ENCODE peak calls at places on chromosome 4, in ten cellular contexts. D is NCI-H1092 treated with DMSO at 0.1 percent for 48 hours; P is ecto neural progenitor cell; J is activated CD8-positive, alpha-beta T cell treated with anti-CD3 and anti-CD28 coated beads, Interleukin-2, amount 10 ng/mL, durations not matched to agents 7 days and 5 days; R is IMR-90; B is aorta; W is ACHN; M is D341Med; T is NCI-H774; S is iris pigment epithelial cell. O is an unnamed sample.

GRCh38 chr4:34766935-34767859 is 1477.1 kb downstream of the ARAP2 start:
- DNase-seq in S (no peak), J (no peak), T (no peak), W (peak), B (no peak), D (peak), R (no peak), M (no peak), P (no peak), O (no peak)

GRCh38 chr4:64417974-64418373 is 8.7 kb upstream of the TECRL start:
- DNase-seq in P (no peak), D (peak), S (peak), J (no peak), W (no peak), T (no peak), R (no peak), B (no peak), M (no peak), O (peak)

GRCh38 chr4:26217429-26217828 is 103.4 kb upstream of the RBPJ start:
- DNase-seq in R (no peak), T (no peak), J (no peak), M (no peak), P (no peak), W (no peak), S (no peak), B (no peak), D (no peak), O (no peak)

GRCh38 chr4:107519057-107519456 is 201.0 kb downstream of the PAPSS1 start:
- DNase-seq in W (peak), P (no peak), R (peak), T (no peak), D (no peak), J (no peak), M (peak), S (peak), B (no peak), O (peak)

GRCh38 chr4:4820264-4820663 is 39.2 kb upstream of the MSX1 start:
- DNase-seq in M (no peak), W (no peak), J (no peak), D (peak), B (no peak), R (no peak), P (peak), T (no peak), S (no peak), O (no peak)

GRCh38 chr4:125187621-125188176 is 127.1 kb upstream of the FAT4 start:
- DNase-seq in T (no peak), M (no peak), D (no peak), S (no peak), R (peak), J (no peak), B (no peak), W (no peak), P (no peak), O (peak)

GRCh38 chr4:128220286-128221235 is 67.1 kb downstream of the PGRMC2 start:
- DNase-seq in T (no peak), P (no peak), S (peak), J (no peak), M (peak), D (peak), W (peak), R (peak), B (no peak), O (peak)

GRCh38 chr4:176945314-176945713 is 152.6 kb upstream of the VEGFC start:
- DNase-seq in M (no peak), S (peak), W (no peak), R (no peak), D (no peak), B (no peak), P (no peak), T (no peak), J (no peak), O (no peak)

GRCh38 chr4:187065396-187065795 is 341.7 kb upstream of the FAT1 start:
- DNase-seq in W (no peak), D (no peak), R (no peak), P (no peak), M (no peak), S (no peak), J (no peak), T (no peak), B (no peak), O (no peak)

GRCh38 chr4:26237916-26238315 is 82.9 kb upstream of the RBPJ start:
- DNase-seq in B (no peak), P (no peak), M (no peak), R (no peak), S (no peak), T (no peak), W (no peak), J (no peak), D (peak), O (no peak)

GRCh38 chr4:175998782-175999181 is 66.9 kb upstream of the WDR17 start:
- DNase-seq in T (no peak), J (no peak), M (no peak), W (peak), D (no peak), S (peak), P (no peak), B (no peak), R (no peak), O (no peak)

GRCh38 chr4:26161030-26161824 is 159.6 kb upstream of the RBPJ start:
- DNase-seq in J (no peak), M (no peak), B (no peak), T (no peak), R (no peak), D (peak), W (no peak), P (no peak), S (no peak), O (no peak)

GRCh38 chr4:17324431-17324830 is 187.5 kb downstream of the QDPR start:
- DNase-seq in D (no peak), T (peak), B (no peak), W (peak), R (peak), J (peak), M (peak), P (no peak), S (peak), O (peak)

GRCh38 chr4:10173039-10173753 is 56.6 kb upstream of the WDR1 start:
- DNase-seq in D (peak), M (no peak), T (no peak), R (peak), J (no peak), S (peak), P (no peak), W (no peak), B (no peak), O (peak)

GRCh38 chr4:4754641-4755040 is 104.8 kb upstream of the MSX1 start:
- DNase-seq in R (no peak), J (no peak), D (no peak), P (no peak), T (no peak), S (no peak), W (no peak), B (no peak), M (no peak), O (no peak)

GRCh38 chr4:74473155-74473811 is 28.3 kb downstream of the AREG start:
- DNase-seq in P (no peak), S (peak), J (no peak), M (no peak), W (peak), B (no peak), R (peak), T (no peak), D (no peak), O (peak)

GRCh38 chr4:164949448-164950118 is 27.9 kb downstream of the TRIM61 start:
- DNase-seq in B (no peak), J (no peak), S (no peak), R (no peak), P (no peak), M (no peak), W (no peak), T (no peak), D (no peak), O (no peak)

GRCh38 chr4:93751410-93751809 is 77.1 kb upstream of the ATOH1 start:
- DNase-seq in R (no peak), T (no peak), M (no peak), P (no peak), D (no peak), W (no peak), B (no peak), J (no peak), S (no peak), O (no peak)

GRCh38 chr4:150402968-150403367 is 179.0 kb upstream of the MAB21L2 start:
- DNase-seq in D (peak), P (no peak), B (no peak), R (peak), M (peak), W (peak), S (peak), T (peak), J (no peak), O (peak)

O was measured in endothelial cell of umbilical vein.